ENCODE peak calls at places on chromosome 18, in five cellular contexts. X is T1000; H is smooth muscle cell of the brain vasculature; M is stimulated activated CD8-positive, alpha-beta memory T cell treated with anti-CD3 and anti-CD28 coated beads, Interleukin-4, amount 100 ng/mL, for 48 hours; J is T-helper 9 cell. V is an unnamed sample.
A peak's percentile ranks its signal among the peaks of the same experiment; 100 is the strongest.

GRCh38 chr18:48752478-48752877 is 198.3 kb downstream of the SMAD7 start:
- DNase-seq in X (no peak), H (no peak), J (no peak), M (no peak), V (no peak)

GRCh38 chr18:75070235-75070624 is 138.7 kb downstream of the PTGR3 start:
- DNase-seq in J (no peak), X (no peak), M (no peak), H (no peak), V (no peak)

GRCh38 chr18:35205199-35205712 is 35.6 kb upstream of the ZNF397 start:
- DNase-seq in J (no peak), H (no peak), X (no peak), M (no peak), V (no peak)

GRCh38 chr18:25350561-25351201 is 1.3 kb downstream of the ZNF521 start:
- DNase-seq in H (no peak), J (no peak), X (peak; percentile 36), M (peak; percentile 29), V (no peak)

GRCh38 chr18:40326987-40327386 is 1628.0 kb upstream of the PIK3C3 start:
- DNase-seq in H (no peak), X (no peak), J (no peak), M (no peak), V (no peak)

GRCh38 chr18:69265661-69266060 is 135.0 kb upstream of the DOK6 start:
- DNase-seq in M (no peak), H (no peak), J (no peak), X (no peak), V (no peak)

GRCh38 chr18:59101830-59102414 is 37.8 kb upstream of the SEC11C start:
- DNase-seq in H (no peak), X (no peak), J (no peak), M (no peak), V (no peak)

GRCh38 chr18:35029103-35029502 is 12.1 kb upstream of the MAPRE2 start:
- DNase-seq in J (no peak), M (no peak), H (no peak), X (no peak), V (no peak)

GRCh38 chr18:5884375-5884774 is 10.9 kb downstream of the TMEM200C start:
- DNase-seq in J (no peak), X (no peak), M (no peak), H (no peak), V (no peak)

GRCh38 chr18:32767400-32767799 is 5.4 kb downstream of the KLHL14 start:
- DNase-seq in X (no peak), M (no peak), J (no peak), H (no peak), V (no peak)

GRCh38 chr18:56563568-56563967 is 74.8 kb downstream of the TXNL1 start:
- DNase-seq in X (no peak), H (no peak), J (no peak), M (no peak), V (no peak)

GRCh38 chr18:58805482-58806187 is 59.0 kb upstream of the ZNF532 start:
- DNase-seq in X (no peak), H (no peak), M (no peak), J (no peak), V (no peak)

GRCh38 chr18:32026491-32027086 is 8.0 kb downstream of the RNF125 start:
- DNase-seq in H (no peak), J (no peak), M (no peak), X (no peak), V (no peak)

GRCh38 chr18:51659781-51660180 is 462.3 kb upstream of the MEX3C start:
- DNase-seq in M (no peak), J (no peak), H (no peak), X (no peak), V (no peak)

GRCh38 chr18:70216788-70217187 is 11.3 kb upstream of the RTTN start:
- DNase-seq in M (no peak), J (no peak), H (no peak), X (no peak), V (no peak)

GRCh38 chr18:42028232-42028832 is 73.3 kb downstream of the PIK3C3 start:
- DNase-seq in H (no peak), M (peak; percentile 38), J (no peak), X (no peak), V (no peak)

GRCh38 chr18:74497308-74497640 is 1.1 kb downstream of the CNDP2 start:
- DNase-seq in M (no peak), X (no peak), H (no peak), J (no peak), V (no peak)

GRCh38 chr18:31943895-31944816 is 1.2 kb upstream of the TRAPPC8 start:
- DNase-seq in H (no peak), M (no peak), J (no peak), X (no peak), V (no peak)

V was measured in T-helper 17 cell.